ENCODE peak calls at places on chromosomes 13 and 19, in five cellular contexts. One of them, this sample, is unnamed.

GRCh38 chr13:88937381-88937780 is 1266.2 kb downstream of the SLITRK5 start:
- DNase-seq in central memory CD8-positive, alpha-beta T cell: no peak
- DNase-seq in activated naive CD4-positive, alpha-beta T cell: no peak
- DNase-seq in HS-27A: no peak
- DNase-seq in NCI-H1930: no peak
- DNase-seq in this sample: no peak

GRCh38 chr13:94620286-94620896 is 18.7 kb downstream of the GPR180 start:
- DNase-seq in central memory CD8-positive, alpha-beta T cell: no peak
- DNase-seq in NCI-H1930: peak
- DNase-seq in activated naive CD4-positive, alpha-beta T cell: no peak
- DNase-seq in HS-27A: no peak
- DNase-seq in this sample: peak

GRCh38 chr13:46097015-46097414 is 7.8 kb downstream of the CPB2 start:
- DNase-seq in HS-27A: no peak
- DNase-seq in NCI-H1930: no peak
- DNase-seq in central memory CD8-positive, alpha-beta T cell: no peak
- DNase-seq in activated naive CD4-positive, alpha-beta T cell: no peak
- DNase-seq in this sample: peak

GRCh38 chr13:76917096-76917495 is 30.9 kb upstream of the KCTD12 start:
- DNase-seq in central memory CD8-positive, alpha-beta T cell: no peak
- DNase-seq in activated naive CD4-positive, alpha-beta T cell: no peak
- DNase-seq in HS-27A: no peak
- DNase-seq in NCI-H1930: no peak
- DNase-seq in this sample: no peak

GRCh38 chr19:7923295-7924191 is 2.4 kb downstream of the CTXN1 start:
- DNase-seq in NCI-H1930: no peak
- DNase-seq in HS-27A: no peak
- DNase-seq in activated naive CD4-positive, alpha-beta T cell: no peak
- DNase-seq in central memory CD8-positive, alpha-beta T cell: no peak
- DNase-seq in this sample: no peak

GRCh38 chr13:46751811-46752635 is 44.9 kb downstream of the ESD start:
- DNase-seq in activated naive CD4-positive, alpha-beta T cell: peak
- DNase-seq in NCI-H1930: no peak
- DNase-seq in central memory CD8-positive, alpha-beta T cell: peak
- DNase-seq in HS-27A: no peak
- DNase-seq in this sample: peak

GRCh38 chr13:107644136-107644535 is 571.2 kb downstream of the LIG4 start:
- DNase-seq in HS-27A: no peak
- DNase-seq in central memory CD8-positive, alpha-beta T cell: no peak
- DNase-seq in activated naive CD4-positive, alpha-beta T cell: no peak
- DNase-seq in NCI-H1930: no peak
- DNase-seq in this sample: no peak

GRCh38 chr13:99926014-99926731 is 45.4 kb downstream of the ZIC5 start:
- DNase-seq in central memory CD8-positive, alpha-beta T cell: no peak
- DNase-seq in HS-27A: peak
- DNase-seq in activated naive CD4-positive, alpha-beta T cell: no peak
- DNase-seq in NCI-H1930: no peak
- DNase-seq in this sample: peak

GRCh38 chr13:21849323-21849722 is 178.4 kb downstream of the FGF9 start:
- DNase-seq in NCI-H1930: no peak
- DNase-seq in activated naive CD4-positive, alpha-beta T cell: peak
- DNase-seq in central memory CD8-positive, alpha-beta T cell: no peak
- DNase-seq in HS-27A: no peak
- DNase-seq in this sample: peak

GRCh38 chr13:34124912-34125311 is 307.0 kb downstream of the RFC3 start:
- DNase-seq in activated naive CD4-positive, alpha-beta T cell: no peak
- DNase-seq in HS-27A: no peak
- DNase-seq in NCI-H1930: peak
- DNase-seq in central memory CD8-positive, alpha-beta T cell: no peak
- DNase-seq in this sample: no peak

GRCh38 chr13:38309397-38309796 is 40.3 kb upstream of the UFM1 start:
- DNase-seq in HS-27A: no peak
- DNase-seq in central memory CD8-positive, alpha-beta T cell: no peak
- DNase-seq in activated naive CD4-positive, alpha-beta T cell: no peak
- DNase-seq in NCI-H1930: no peak
- DNase-seq in this sample: peak

GRCh38 chr19:54190942-54191670 is at the start of gene TSEN34:
- DNase-seq in NCI-H1930: peak
- DNase-seq in activated naive CD4-positive, alpha-beta T cell: peak
- DNase-seq in central memory CD8-positive, alpha-beta T cell: no peak
- DNase-seq in HS-27A: no peak
- DNase-seq in this sample: no peak

GRCh38 chr19:406121-406711 is 2.7 kb downstream of the C2CD4C start:
- DNase-seq in HS-27A: no peak
- DNase-seq in activated naive CD4-positive, alpha-beta T cell: no peak
- DNase-seq in central memory CD8-positive, alpha-beta T cell: no peak
- DNase-seq in NCI-H1930: no peak
- DNase-seq in this sample: no peak

GRCh38 chr13:57018915-57019314 is 121.8 kb upstream of the PRR20A start:
- DNase-seq in NCI-H1930: no peak
- DNase-seq in HS-27A: no peak
- DNase-seq in central memory CD8-positive, alpha-beta T cell: no peak
- DNase-seq in activated naive CD4-positive, alpha-beta T cell: no peak
- DNase-seq in this sample: no peak

GRCh38 chr13:93345061-93345460 is 118.5 kb downstream of the GPC6 start:
- DNase-seq in central memory CD8-positive, alpha-beta T cell: no peak
- DNase-seq in HS-27A: no peak
- DNase-seq in activated naive CD4-positive, alpha-beta T cell: no peak
- DNase-seq in NCI-H1930: no peak
- DNase-seq in this sample: no peak

GRCh38 chr13:110965038-110965754 is 50.3 kb upstream of the ANKRD10 start:
- DNase-seq in NCI-H1930: no peak
- DNase-seq in HS-27A: no peak
- DNase-seq in activated naive CD4-positive, alpha-beta T cell: no peak
- DNase-seq in central memory CD8-positive, alpha-beta T cell: no peak
- DNase-seq in this sample: peak

GRCh38 chr13:101556676-101557121 is 104.2 kb downstream of the ITGBL1 start:
- DNase-seq in HS-27A: no peak
- DNase-seq in activated naive CD4-positive, alpha-beta T cell: no peak
- DNase-seq in central memory CD8-positive, alpha-beta T cell: no peak
- DNase-seq in NCI-H1930: no peak
- DNase-seq in this sample: no peak

GRCh38 chr13:49248433-49249002 is 793 bp downstream of the CDADC1 start:
- DNase-seq in NCI-H1930: no peak
- DNase-seq in HS-27A: no peak
- DNase-seq in central memory CD8-positive, alpha-beta T cell: no peak
- DNase-seq in activated naive CD4-positive, alpha-beta T cell: no peak
- DNase-seq in this sample: peak

GRCh38 chr19:38543807-38544568 is 73.8 kb downstream of the MAP4K1 start:
- DNase-seq in NCI-H1930: no peak
- DNase-seq in activated naive CD4-positive, alpha-beta T cell: no peak
- DNase-seq in HS-27A: peak
- DNase-seq in central memory CD8-positive, alpha-beta T cell: no peak
- DNase-seq in this sample: peak

GRCh38 chr13:44165895-44166496 is 207.6 kb upstream of the SERP2 start:
- DNase-seq in HS-27A: no peak
- DNase-seq in NCI-H1930: no peak
- DNase-seq in central memory CD8-positive, alpha-beta T cell: no peak
- DNase-seq in activated naive CD4-positive, alpha-beta T cell: no peak
- DNase-seq in this sample: no peak

GRCh38 chr19:6226012-6226411 is 53.8 kb downstream of the MLLT1 start:
- DNase-seq in activated naive CD4-positive, alpha-beta T cell: no peak
- DNase-seq in HS-27A: no peak
- DNase-seq in NCI-H1930: no peak
- DNase-seq in central memory CD8-positive, alpha-beta T cell: no peak
- DNase-seq in this sample: no peak

GRCh38 chr13:26457212-26457611 is 100.3 kb upstream of the WASF3 start:
- DNase-seq in central memory CD8-positive, alpha-beta T cell: no peak
- DNase-seq in NCI-H1930: no peak
- DNase-seq in activated naive CD4-positive, alpha-beta T cell: no peak
- DNase-seq in HS-27A: no peak
- DNase-seq in this sample: no peak

This sample was measured in renal cortical epithelial cell.